ENCODE peak calls at places on chromosomes 2 and 18, in five cellular contexts. P is PC-3, W is fibroblast of lung, R is left ventricle myocardium inferior, T is ovary. C is an unnamed sample.

GRCh38 chr2:229235136-229235914 is 35.8 kb downstream of the PID1 start:
- DNase-seq in P (peak; percentile 41), W (peak; percentile 21), R (no peak), T (no peak), C (no peak)

GRCh38 chr2:50582164-50582563 is 449.8 kb downstream of the NRXN1 start:
- DNase-seq in P (no peak), W (no peak), R (no peak), T (no peak), C (no peak)

GRCh38 chr18:3162181-3162580 is 57.6 kb downstream of the MYOM1 start:
- DNase-seq in P (peak; percentile 23), W (no peak), R (no peak), T (no peak), C (no peak)

GRCh38 chr2:229160180-229160579 is 110.9 kb downstream of the PID1 start:
- DNase-seq in P (no peak), W (no peak), R (no peak), T (no peak), C (no peak)

GRCh38 chr2:71001592-71002570 is 7.2 kb upstream of the TEX261 start:
- DNase-seq in P (no peak), W (no peak), R (no peak), T (peak; percentile 19), C (no peak)

GRCh38 chr2:192749606-192750200 is 555.0 kb upstream of the TMEFF2 start:
- DNase-seq in P (peak; percentile 41), W (peak; percentile 0), R (no peak), T (no peak), C (no peak)

GRCh38 chr18:28778706-28779105 is 601.8 kb upstream of the CDH2 start:
- DNase-seq in P (no peak), W (no peak), R (no peak), T (no peak), C (no peak)

GRCh38 chr2:46041434-46041833 is 255.8 kb upstream of the EPAS1 start:
- DNase-seq in P (peak; percentile 66), W (no peak), R (no peak), T (no peak), C (no peak)

GRCh38 chr2:25280066-25280687 is 61.5 kb downstream of the DNMT3A start:
- DNase-seq in P (no peak), W (no peak), R (no peak), T (no peak), C (no peak)

GRCh38 chr18:61901334-61901986 is 8.7 kb upstream of the RNF152 start:
- DNase-seq in P (peak; percentile 73), W (peak; percentile 48), R (no peak), T (peak; percentile 42), C (no peak)

GRCh38 chr2:203730076-203730729 is 23.8 kb downstream of the CD28 start:
- DNase-seq in P (no peak), W (peak; percentile 30), R (no peak), T (no peak), C (no peak)

GRCh38 chr18:75477913-75478312 is 50.4 kb upstream of the SMIM21 start:
- DNase-seq in P (peak; percentile 17), W (peak; percentile 51), R (no peak), T (no peak), C (no peak)

GRCh38 chr18:43571078-43571689 is 293.9 kb upstream of the SYT4 start:
- DNase-seq in P (peak; percentile 59), W (peak; percentile 25), R (no peak), T (no peak), C (no peak)

GRCh38 chr2:181952413-181953226 is 33.0 kb upstream of the PPP1R1C start:
- DNase-seq in P (no peak), W (no peak), R (no peak), T (no peak), C (no peak)

GRCh38 chr18:80170395-80171094 is 61.5 kb downstream of the ADNP2 start:
- DNase-seq in P (no peak), W (no peak), R (no peak), T (peak; percentile 38), C (peak; percentile 48)

GRCh38 chr2:102735431-102736130 is 26.2 kb upstream of the TMEM182 start:
- DNase-seq in P (no peak), W (peak; percentile 25), R (no peak), T (no peak), C (no peak)

GRCh38 chr2:29113891-29114321 is 1.3 kb upstream of the CLIP4 start:
- DNase-seq in P (peak; percentile 94), W (peak; percentile 83), R (peak; percentile 42), T (no peak), C (no peak)

GRCh38 chr2:66781804-66782203 is 346.9 kb downstream of the MEIS1 start:
- DNase-seq in P (no peak), W (no peak), R (no peak), T (no peak), C (no peak)

GRCh38 chr2:44936275-44936674 is 5.2 kb upstream of the SIX3 start:
- DNase-seq in P (no peak), W (no peak), R (no peak), T (no peak), C (no peak)

GRCh38 chr2:44936715-44937687 is 4.5 kb upstream of the SIX3 start:
- DNase-seq in P (no peak), W (no peak), R (no peak), T (no peak), C (no peak)

GRCh38 chr2:44939074-44940052 is 2.1 kb upstream of the SIX3 start:
- DNase-seq in P (no peak), W (no peak), R (no peak), T (no peak), C (no peak)

GRCh38 chr2:44938287-44939073 is 3.0 kb upstream of the SIX3 start:
- DNase-seq in P (peak; percentile 23), W (no peak), R (no peak), T (no peak), C (no peak)

DNA sequence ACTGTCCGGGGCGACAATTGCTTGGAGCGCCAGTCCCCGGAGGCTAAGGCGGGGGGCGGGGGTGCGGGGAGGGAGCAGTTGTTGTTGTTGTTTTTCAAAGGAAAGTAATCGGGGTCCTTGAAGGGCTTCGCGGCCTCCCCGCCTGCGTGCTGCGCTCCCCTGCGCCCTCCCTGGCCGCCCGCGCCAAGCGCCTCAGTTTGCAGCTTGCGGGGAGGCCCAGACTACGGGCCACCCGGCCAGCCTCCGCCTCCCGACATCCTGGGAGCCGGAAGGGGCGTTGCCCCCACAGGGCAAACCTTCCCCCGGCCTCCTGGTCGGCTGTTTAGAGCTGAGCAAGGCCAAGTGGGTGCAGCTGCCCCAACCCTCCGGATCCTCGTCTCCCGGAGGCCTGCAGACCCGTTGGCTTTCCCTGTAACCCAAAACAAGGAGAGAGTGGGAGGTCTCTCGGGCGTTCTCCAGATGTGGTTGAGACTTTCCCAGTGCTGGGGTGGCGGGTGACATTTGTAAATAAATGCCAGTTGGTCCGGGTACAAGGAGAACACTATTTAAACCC is 3.7 kb upstream of the SIX3 start:
- DNase-seq in P (no peak), W (peak; percentile 70), R (no peak), T (no peak), C (no peak)
- TF ChIP-seq CTCF in P (no peak), W (no peak), R (no peak), T (no peak), C (no peak)

DNA sequence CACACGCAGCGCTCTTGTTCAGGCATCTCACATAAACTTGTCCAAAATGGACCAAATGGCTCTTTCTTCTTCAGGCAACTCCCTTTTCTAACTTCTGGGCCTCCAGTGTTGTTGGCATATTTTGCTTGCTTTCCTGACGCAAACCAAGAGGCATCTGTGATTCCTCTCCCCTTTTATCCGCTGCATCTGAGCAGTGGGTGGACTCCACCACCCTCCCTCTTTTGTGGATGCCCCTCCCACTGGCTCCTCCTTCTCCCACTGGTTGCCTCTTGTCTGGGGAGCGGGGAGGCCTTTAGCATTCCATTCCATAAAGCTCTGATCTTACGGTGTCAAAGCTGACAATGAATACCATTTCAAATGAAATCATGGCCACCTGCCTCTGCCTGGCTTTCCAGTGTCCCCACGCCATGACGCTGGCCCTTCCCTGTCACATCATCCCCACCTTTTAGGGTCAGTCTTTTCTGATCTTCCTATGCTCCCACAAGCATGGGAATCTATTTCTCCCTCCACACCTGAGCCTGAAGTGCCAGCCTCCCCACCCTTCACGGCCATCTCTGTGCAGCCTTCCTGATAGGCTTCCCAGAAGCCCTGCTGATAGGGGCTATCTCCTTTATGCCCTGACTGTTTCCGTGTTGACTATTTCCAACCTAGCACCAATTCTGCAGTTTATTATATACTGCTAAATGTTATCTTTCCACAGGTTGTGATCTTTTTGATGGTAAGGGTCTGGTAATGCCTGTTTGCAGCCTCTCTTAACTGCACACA is 51.5 kb downstream of the RPL37A start:
- DNase-seq in P (no peak), W (no peak), R (no peak), T (no peak), C (no peak)
- H3K4me1 ChIP-seq in P (peaks cover 28% of the 10 kb centered on the region), W (peaks cover 4% of the 10 kb centered on the region), R (peaks cover 64% of the 10 kb centered on the region), T (peaks cover 9% of the 10 kb centered on the region), C (no peaks in the 10 kb centered on the region)

GRCh38 chr2:69306897-69307695 is 79.9 kb downstream of the GFPT1 start:
- DNase-seq in P (peak; percentile 78), W (peak; percentile 71), R (peak; percentile 84), T (peak; percentile 93), C (peak; percentile 93)

GRCh38 chr2:69306612-69306896 is 80.5 kb downstream of the GFPT1 start:
- DNase-seq in P (no peak), W (no peak), R (no peak), T (no peak), C (no peak)

GRCh38 chr2:69308338-69308737 is 78.7 kb downstream of the GFPT1 start:
- DNase-seq in P (no peak), W (no peak), R (no peak), T (no peak), C (no peak)

GRCh38 chr2:69305712-69306611 is 81.1 kb downstream of the GFPT1 start:
- DNase-seq in P (no peak), W (peak; percentile 34), R (peak; percentile 45), T (peak; percentile 70), C (no peak)

GRCh38 chr2:69307696-69308064 is 79.3 kb downstream of the GFPT1 start:
- DNase-seq in P (no peak), W (no peak), R (no peak), T (no peak), C (no peak)
- H3K4me3 ChIP-seq in P (peak overlapping the region; percentile 78), W (no peak overlapping the region), R (peak overlapping the region; percentile 70), T (no peak overlapping the region), C (no peak overlapping the region)

DNA sequence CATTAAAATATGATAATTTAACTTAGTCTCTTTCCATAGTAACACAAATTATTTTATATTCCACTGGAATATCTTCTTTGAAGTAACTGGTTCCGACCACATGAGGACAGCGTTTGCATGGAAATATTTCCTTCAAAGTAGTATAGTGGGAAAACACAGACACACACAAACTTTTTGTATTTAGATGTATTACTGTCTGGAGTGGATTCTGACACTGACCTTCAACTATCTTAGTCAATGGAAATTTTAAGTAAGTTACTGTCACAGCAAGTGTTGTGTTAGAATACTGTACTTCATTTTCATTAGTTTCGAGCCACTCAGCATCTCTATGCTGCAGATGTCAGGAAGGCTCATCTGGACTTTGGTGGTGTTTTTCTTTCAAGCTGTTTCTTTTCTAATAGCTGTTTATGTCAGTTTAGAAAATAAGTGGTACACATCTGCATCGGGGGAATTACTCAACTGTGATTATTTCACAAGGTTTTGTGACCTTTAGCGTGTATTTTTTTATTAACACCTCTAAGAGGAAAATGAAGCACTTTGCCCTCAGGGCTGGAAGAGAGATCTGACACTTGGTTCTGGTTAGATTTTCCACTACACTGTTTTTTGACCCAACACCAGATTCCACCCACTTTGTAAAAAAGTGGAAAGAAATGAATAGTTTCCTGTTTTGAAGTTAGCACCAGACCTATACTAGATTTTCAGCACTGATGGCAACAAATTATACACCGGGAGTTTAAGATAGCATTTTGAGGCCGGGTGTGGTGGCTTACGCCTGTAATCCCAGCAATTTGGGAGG is 18.9 kb upstream of the THOC1 start:
- DNase-seq in P (peak; percentile 38), W (peak; percentile 26), R (no peak), T (no peak), C (no peak)
- TF ChIP-seq CTCF in P (peak; percentile 70), W (peak; percentile 55), R (peak; percentile 69), T (peak; percentile 37), C (peak; percentile 48)

GRCh38 chr18:8516391-8517250 is 92.6 kb upstream of the RAB12 start:
- DNase-seq in P (peak; percentile 68), W (no peak), R (no peak), T (no peak), C (no peak)
- H3K4me1 ChIP-seq in P (peaks cover 10% of the 10 kb centered on the region), W (no peaks in the 10 kb centered on the region), R (no peaks in the 10 kb centered on the region), T (no peaks in the 10 kb centered on the region), C (no peaks in the 10 kb centered on the region)